ENCODE peak calls at places on chromosome 1, in six cellular contexts. W is GM10248, G is astrocyte of the spinal cord, R is SK-N-SH, F is breast epithelium, E is A549. K is an unnamed sample.

GRCh38 chr1:183845681-183846080 is 40.8 kb downstream of the RGL1 start:
- DNase-seq in W (no peak), F (no peak), G (no peak), R (no peak), E (no peak), K (no peak)

GRCh38 chr1:118928739-118929554 is 59.2 kb downstream of the TBX15 start:
- DNase-seq in W (peak; percentile 9), G (peak; percentile 25), R (no peak), F (no peak), E (peak; percentile 5), K (peak; percentile 35)

GRCh38 chr1:204088596-204088995 is 15.7 kb downstream of the SOX13 start:
- DNase-seq in W (no peak), G (no peak), R (no peak), E (no peak), F (no peak), K (no peak)

GRCh38 chr1:2001773-2002411 is 1.7 kb downstream of the CFAP74 start:
- DNase-seq in W (no peak), G (no peak), E (no peak), F (peak; percentile 55), R (no peak), K (no peak)

GRCh38 chr1:231925864-231926263 is 299.3 kb downstream of the DISC1 start:
- DNase-seq in G (no peak), R (no peak), F (no peak), W (no peak), E (no peak), K (no peak)

GRCh38 chr1:193891783-193892182 is 705.4 kb upstream of the B3GALT2 start:
- DNase-seq in R (no peak), F (no peak), G (no peak), E (no peak), W (no peak), K (no peak)

GRCh38 chr1:9844106-9844505 is 20.3 kb upstream of the CLSTN1 start:
- DNase-seq in G (no peak), E (no peak), W (no peak), R (peak; percentile 23), F (no peak), K (no peak)

GRCh38 chr1:26225033-26225831 is 8.8 kb upstream of the CEP85 start:
- DNase-seq in F (peak; percentile 32), E (no peak), R (peak; percentile 87), W (no peak), G (peak; percentile 7), K (peak; percentile 70)

GRCh38 chr1:154446292-154446691 is 41.1 kb downstream of the IL6R start:
- DNase-seq in R (no peak), E (no peak), W (no peak), G (peak; percentile 84), F (no peak), K (no peak)

GRCh38 chr1:194873328-194873923 is 1687.0 kb upstream of the B3GALT2 start:
- DNase-seq in G (no peak), F (no peak), E (peak; percentile 53), R (no peak), W (no peak), K (no peak)

GRCh38 chr1:232648316-232648715 is 18.4 kb upstream of the SIPA1L2 start:
- DNase-seq in W (no peak), E (no peak), R (no peak), F (no peak), G (peak; percentile 26), K (no peak)

GRCh38 chr1:61873581-61873980 is 131.3 kb downstream of the PATJ start:
- DNase-seq in E (no peak), G (no peak), F (no peak), W (no peak), R (no peak), K (no peak)

GRCh38 chr1:227947678-227948492 is at the start of gene WNT9A:
- DNase-seq in F (no peak), R (peak; percentile 81), E (peak; percentile 33), W (peak; percentile 62), G (peak; percentile 22), K (peak; percentile 37)

GRCh38 chr1:79133703-79134258 is 127.3 kb upstream of the ADGRL4 start:
- DNase-seq in F (no peak), E (no peak), G (no peak), W (no peak), R (no peak), K (no peak)

GRCh38 chr1:7669559-7670208 is 101.4 kb upstream of the VAMP3 start:
- DNase-seq in F (peak; percentile 45), R (peak; percentile 87), E (peak; percentile 45), W (peak; percentile 78), G (peak; percentile 35), K (peak; percentile 72)

GRCh38 chr1:175163702-175164101 is 28.9 kb downstream of the KIAA0040 start:
- DNase-seq in F (no peak), G (no peak), E (no peak), R (no peak), W (no peak), K (no peak)

GRCh38 chr1:111792249-111792648 is 36.5 kb downstream of the DDX20 start:
- DNase-seq in F (no peak), E (no peak), R (no peak), W (no peak), G (no peak), K (no peak)

GRCh38 chr1:21220815-21221214 is 44.1 kb upstream of the EIF4G3 start:
- DNase-seq in W (no peak), G (peak; percentile 21), F (no peak), E (no peak), R (peak; percentile 82), K (no peak)

GRCh38 chr1:102897537-102897936 is 210.8 kb downstream of the COL11A1 start:
- DNase-seq in E (peak; percentile 50), W (no peak), G (peak; percentile 85), F (no peak), R (no peak), K (no peak)

GRCh38 chr1:15803380-15803779 is 4.1 kb downstream of the UQCRHL start:
- DNase-seq in F (no peak), G (peak; percentile 36), W (no peak), R (peak; percentile 45), E (peak; percentile 43), K (peak; percentile 34)

GRCh38 chr1:247268390-247269045 is 12.6 kb downstream of the VN1R5 start:
- DNase-seq in G (no peak), W (no peak), F (no peak), E (no peak), R (no peak), K (no peak)
- TF ChIP-seq CTCF in G (no peak), W (no peak), F (no peak), E (no peak), R (no peak), K (no peak)

DNA sequence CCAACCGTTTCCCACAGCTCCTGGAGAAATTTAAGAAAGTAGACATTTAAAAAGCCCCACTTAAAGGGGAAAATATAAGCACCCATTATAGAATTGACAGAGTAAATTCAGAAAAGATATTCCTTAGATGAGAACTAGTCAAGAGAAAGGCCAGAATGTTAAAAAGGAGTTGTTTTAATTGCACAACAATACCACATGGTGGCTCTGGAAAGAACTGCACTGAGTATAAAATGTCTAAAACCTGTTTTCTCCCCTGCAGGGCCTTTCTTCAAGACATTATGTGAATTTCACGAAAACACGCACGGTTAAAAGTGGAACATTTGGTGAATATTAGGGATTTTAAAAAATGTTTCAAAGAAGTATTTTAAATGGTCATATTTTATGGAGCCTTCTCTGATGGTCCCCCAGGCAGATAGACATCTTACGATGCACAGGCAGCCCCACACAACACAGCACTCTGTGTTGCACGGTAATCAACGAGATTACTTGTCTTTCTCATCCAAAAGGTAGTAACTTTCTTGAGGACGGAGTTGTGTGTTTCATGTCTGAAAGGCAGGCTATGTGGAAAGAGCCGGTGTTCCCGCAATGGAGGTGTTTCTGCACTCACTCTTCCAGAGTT is 101.9 kb downstream of the PRRX1 start:
- DNase-seq in R (no peak), F (no peak), G (peak; percentile 58), W (no peak), E (peak; percentile 7), K (no peak)
- TF ChIP-seq CTCF in R (peak; percentile 77), F (peak; percentile 48), G (peak; percentile 65), W (peak; percentile 15), E (peak; percentile 18), K (peak; percentile 28)

GRCh38 chr1:4825841-4826450 is 171.5 kb downstream of the AJAP1 start:
- DNase-seq in W (peak; percentile 32), E (peak; percentile 19), F (no peak), R (peak; percentile 58), G (no peak), K (peak; percentile 17)
- TF ChIP-seq CTCF in W (peak; percentile 75), E (peak; percentile 30), F (peak; percentile 32), R (no peak), G (no peak), K (no peak)

GRCh38 chr1:207581496-207582168 is 63.3 kb upstream of the CR1L start:
- DNase-seq in E (no peak), G (no peak), R (no peak), F (no peak), W (no peak), K (no peak)

GRCh38 chr1:207578796-207579435 is 66.0 kb upstream of the CR1L start:
- DNase-seq in F (no peak), R (no peak), G (no peak), E (no peak), W (no peak), K (no peak)

GRCh38 chr1:207579436-207579799 is 65.5 kb upstream of the CR1L start:
- DNase-seq in G (peak; percentile 44), R (peak; percentile 28), W (peak; percentile 30), E (peak; percentile 64), F (no peak), K (peak; percentile 75)
- TF ChIP-seq CTCF in G (peak; percentile 66), R (peak; percentile 57), W (peak; percentile 47), E (peak; percentile 65), F (peak; percentile 8), K (peak; percentile 53)

GRCh38 chr1:54800899-54801759 is at the start of gene TTC22:
- DNase-seq in G (no peak), E (no peak), R (no peak), F (peak; percentile 70), W (peak; percentile 84), K (peak; percentile 19)
- TF ChIP-seq CTCF in G (peak; percentile 37), E (no peak), R (no peak), F (peak; percentile 73), W (peak; percentile 65), K (no peak)

DNA sequence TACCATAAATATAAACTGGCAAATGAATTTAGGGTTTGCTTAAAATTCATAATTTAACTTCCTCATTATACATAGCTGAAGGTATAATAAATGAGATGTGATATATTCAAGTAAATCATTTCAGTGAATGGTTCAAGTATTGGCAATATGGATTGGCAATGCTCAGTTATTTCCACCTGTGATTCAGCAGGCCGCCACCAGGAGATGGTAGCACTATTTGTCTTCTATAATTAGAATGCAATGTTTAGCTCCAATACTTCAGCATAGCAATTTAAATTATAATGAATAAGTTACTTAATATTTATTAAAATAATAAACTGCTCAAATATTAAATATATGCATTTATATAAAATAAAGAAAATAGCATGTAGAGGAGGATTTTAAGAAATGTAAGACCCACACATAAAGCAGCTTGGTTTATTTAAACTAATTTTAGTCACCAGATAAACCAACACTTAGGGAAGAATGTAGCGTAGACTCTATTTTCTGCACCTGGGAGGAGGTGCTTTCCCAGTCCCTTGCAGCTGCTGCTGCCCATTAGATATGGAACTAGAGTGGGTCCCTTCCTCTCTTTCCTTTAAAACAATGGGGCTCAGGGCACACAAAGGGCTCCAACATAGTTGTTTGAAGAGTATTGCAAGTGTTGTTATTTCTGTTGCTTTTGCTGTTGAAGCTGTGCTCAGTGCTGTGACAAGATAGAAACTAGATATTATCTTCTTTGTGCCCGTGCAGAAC is 62.1 kb downstream of the PLPPR4 start:
- DNase-seq in E (no peak), R (no peak), F (no peak), G (no peak), W (no peak), K (no peak)
- TF ChIP-seq CTCF in E (no peak), R (peak; percentile 41), F (no peak), G (peak; percentile 42), W (no peak), K (peak; percentile 74)

GRCh38 chr1:91700332-91700731 is 185.6 kb downstream of the TGFBR3 start:
- DNase-seq in W (no peak), E (peak; percentile 6), F (no peak), G (peak; percentile 9), R (no peak), K (no peak)
- TF ChIP-seq CTCF in W (no peak), E (no peak), F (no peak), G (peak; percentile 14), R (peak; percentile 22), K (no peak)

K was measured in endothelial cell.